ENCODE peak calls at places on chromosomes 3 and 15, in six cellular contexts. One of them, this sample, is unnamed.

GRCh38 chr3:30864158-30864557 is 30.3 kb downstream of the GADL1 start:
- DNase-seq in CD4-positive, alpha-beta memory T cell: no peak
- DNase-seq in GM03348: no peak
- DNase-seq in ELF-1: no peak
- DNase-seq in iPS-NIHi11: no peak
- DNase-seq in ureter: no peak
- DNase-seq in this sample: no peak

GRCh38 chr15:51758645-51759044 is 7.2 kb downstream of the TMOD2 start:
- DNase-seq in CD4-positive, alpha-beta memory T cell: no peak
- DNase-seq in GM03348: peak
- DNase-seq in ELF-1: no peak
- DNase-seq in iPS-NIHi11: no peak
- DNase-seq in ureter: no peak
- DNase-seq in this sample: no peak

GRCh38 chr3:182925330-182925943 is 54.9 kb downstream of the DCUN1D1 start:
- DNase-seq in CD4-positive, alpha-beta memory T cell: no peak
- DNase-seq in GM03348: peak
- DNase-seq in ELF-1: no peak
- DNase-seq in iPS-NIHi11: no peak
- DNase-seq in ureter: no peak
- DNase-seq in this sample: no peak

GRCh38 chr3:189165092-189165491 is 6.7 kb upstream of the TPRG1 start:
- DNase-seq in CD4-positive, alpha-beta memory T cell: no peak
- DNase-seq in GM03348: no peak
- DNase-seq in ELF-1: no peak
- DNase-seq in iPS-NIHi11: no peak
- DNase-seq in ureter: peak
- DNase-seq in this sample: no peak

GRCh38 chr3:42489116-42489936 is 13.1 kb upstream of the VIPR1 start:
- DNase-seq in CD4-positive, alpha-beta memory T cell: no peak
- DNase-seq in GM03348: no peak
- DNase-seq in ELF-1: no peak
- DNase-seq in iPS-NIHi11: no peak
- DNase-seq in ureter: peak
- DNase-seq in this sample: no peak

GRCh38 chr15:63597033-63597790 is at the start of gene FBXL22:
- DNase-seq in CD4-positive, alpha-beta memory T cell: no peak
- DNase-seq in GM03348: peak
- DNase-seq in ELF-1: no peak
- DNase-seq in iPS-NIHi11: no peak
- DNase-seq in ureter: peak
- DNase-seq in this sample: no peak

GRCh38 chr15:68183886-68184285 is 21.2 kb downstream of the CALML4 start:
- DNase-seq in CD4-positive, alpha-beta memory T cell: no peak
- DNase-seq in GM03348: no peak
- DNase-seq in ELF-1: no peak
- DNase-seq in iPS-NIHi11: no peak
- DNase-seq in ureter: no peak
- DNase-seq in this sample: no peak

GRCh38 chr15:27628486-27628885 is 470.6 kb downstream of the OCA2 start:
- DNase-seq in CD4-positive, alpha-beta memory T cell: no peak
- DNase-seq in GM03348: no peak
- DNase-seq in ELF-1: no peak
- DNase-seq in iPS-NIHi11: no peak
- DNase-seq in ureter: no peak
- DNase-seq in this sample: no peak

GRCh38 chr3:117853923-117854322 is 1144.3 kb downstream of the TUSC7 start:
- DNase-seq in CD4-positive, alpha-beta memory T cell: no peak
- DNase-seq in GM03348: peak
- DNase-seq in ELF-1: no peak
- DNase-seq in iPS-NIHi11: no peak
- DNase-seq in ureter: no peak
- DNase-seq in this sample: no peak

GRCh38 chr3:130081371-130081881 is at the start of gene ALG1L2:
- DNase-seq in CD4-positive, alpha-beta memory T cell: no peak
- DNase-seq in GM03348: no peak
- DNase-seq in ELF-1: no peak
- DNase-seq in iPS-NIHi11: no peak
- DNase-seq in ureter: no peak
- DNase-seq in this sample: no peak

GRCh38 chr3:141557961-141558706 is 71.3 kb downstream of the RASA2 start:
- DNase-seq in CD4-positive, alpha-beta memory T cell: no peak
- DNase-seq in GM03348: no peak
- DNase-seq in ELF-1: no peak
- DNase-seq in iPS-NIHi11: no peak
- DNase-seq in ureter: peak
- DNase-seq in this sample: no peak

GRCh38 chr3:9843715-9844438 is at the start of gene RPUSD3:
- DNase-seq in CD4-positive, alpha-beta memory T cell: peak
- DNase-seq in GM03348: peak
- DNase-seq in ELF-1: peak
- DNase-seq in iPS-NIHi11: peak
- DNase-seq in ureter: peak
- DNase-seq in this sample: no peak

GRCh38 chr15:85477730-85478129 is 97.3 kb downstream of the AKAP13 start:
- DNase-seq in CD4-positive, alpha-beta memory T cell: no peak
- DNase-seq in GM03348: peak
- DNase-seq in ELF-1: no peak
- DNase-seq in iPS-NIHi11: no peak
- DNase-seq in ureter: no peak
- DNase-seq in this sample: no peak

GRCh38 chr3:54899273-54899672 is 28.6 kb downstream of the LRTM1 start:
- DNase-seq in CD4-positive, alpha-beta memory T cell: no peak
- DNase-seq in GM03348: no peak
- DNase-seq in ELF-1: no peak
- DNase-seq in iPS-NIHi11: no peak
- DNase-seq in ureter: no peak
- DNase-seq in this sample: no peak

GRCh38 chr15:38534691-38535090 is 29.9 kb downstream of the RASGRP1 start:
- DNase-seq in CD4-positive, alpha-beta memory T cell: no peak
- DNase-seq in GM03348: no peak
- DNase-seq in ELF-1: no peak
- DNase-seq in iPS-NIHi11: no peak
- DNase-seq in ureter: no peak
- DNase-seq in this sample: no peak

GRCh38 chr15:70892002-70892911 is at the start of the genes LRRC49 and THAP10:
- DNase-seq in CD4-positive, alpha-beta memory T cell: peak
- DNase-seq in GM03348: peak
- DNase-seq in ELF-1: peak
- DNase-seq in iPS-NIHi11: peak
- DNase-seq in ureter: peak
- DNase-seq in this sample: no peak